ENCODE peak calls at places on chromosomes 4 and X, in six cellular contexts. R, K, Y, U, V and M are unnamed samples.

GRCh38 chr4:185559913-185560281 is 24.6 kb upstream of the PDLIM3 start:
- DNase-seq in R (no peak), K (peak; percentile 74), Y (peak; percentile 87), U (peak; percentile 19), V (peak; percentile 87), M (peak; percentile 20)

GRCh38 chrX:45781901-45782553 is 581.4 kb upstream of the DIPK2B start:
- DNase-seq in R (no peak), K (peak; percentile 73), Y (peak; percentile 70), U (no peak), V (no peak), M (no peak)

GRCh38 chr4:73251384-73251783 is 7.2 kb downstream of the ANKRD17 start:
- DNase-seq in R (no peak), K (no peak), Y (no peak), U (no peak), V (no peak), M (no peak)

GRCh38 chr4:147060171-147060931 is 114.7 kb upstream of the TTC29 start:
- DNase-seq in R (no peak), K (peak; percentile 92), Y (peak; percentile 94), U (no peak), V (no peak), M (no peak)

GRCh38 chrX:71163010-71163409 is 18.4 kb downstream of the NLGN3 start:
- DNase-seq in R (no peak), K (no peak), Y (no peak), U (no peak), V (peak; percentile 68), M (no peak)

GRCh38 chr4:1787411-1788077 is 5.5 kb upstream of the FGFR3 start:
- DNase-seq in R (no peak), K (no peak), Y (no peak), U (no peak), V (no peak), M (no peak)

GRCh38 chr4:171785392-171785791 is 27.8 kb upstream of the GALNTL6 start:
- DNase-seq in R (no peak), K (no peak), Y (no peak), U (no peak), V (no peak), M (no peak)

GRCh38 chrX:153688071-153688470 is 345 bp downstream of the SLC6A8 start:
- DNase-seq in R (peak; percentile 4), K (no peak), Y (no peak), U (no peak), V (no peak), M (no peak)

GRCh38 chr4:115763051-115763450 is 649.6 kb upstream of the NDST4 start:
- DNase-seq in R (no peak), K (no peak), Y (no peak), U (no peak), V (no peak), M (no peak)

GRCh38 chrX:129678176-129678880 is 23.6 kb upstream of the APLN start:
- DNase-seq in R (peak; percentile 66), K (no peak), Y (peak; percentile 26), U (peak; percentile 47), V (no peak), M (no peak)

GRCh38 chrX:24186986-24187385 is 37.5 kb downstream of the ZFX start:
- DNase-seq in R (no peak), K (no peak), Y (no peak), U (no peak), V (no peak), M (no peak)

GRCh38 chr4:118398226-118399090 is 45.7 kb upstream of the PRSS12 start:
- DNase-seq in R (no peak), K (no peak), Y (no peak), U (no peak), V (no peak), M (no peak)

GRCh38 chr4:188417181-188417580 is 277.9 kb downstream of the TRIML1 start:
- DNase-seq in R (no peak), K (no peak), Y (no peak), U (no peak), V (peak; percentile 64), M (no peak)

GRCh38 chr4:31052519-31052918 is 332.4 kb downstream of the PCDH7 start:
- DNase-seq in R (no peak), K (no peak), Y (no peak), U (no peak), V (no peak), M (no peak)

GRCh38 chrX:71671043-71671829 is 3.9 kb downstream of the LOC101059915 start:
- DNase-seq in R (peak; percentile 45), K (no peak), Y (no peak), U (no peak), V (no peak), M (no peak)

GRCh38 chrX:45771114-45771513 is 570.4 kb upstream of the DIPK2B start:
- DNase-seq in R (no peak), K (peak; percentile 91), Y (peak; percentile 95), U (peak; percentile 60), V (no peak), M (peak; percentile 92)

GRCh38 chr4:141548791-141549190 is 87.6 kb upstream of the IL15 start:
- DNase-seq in R (no peak), K (no peak), Y (peak; percentile 33), U (no peak), V (no peak), M (no peak)

GRCh38 chrX:19174401-19175025 is 52.2 kb upstream of the ADGRG2 start:
- DNase-seq in R (no peak), K (peak; percentile 52), Y (peak; percentile 60), U (peak; percentile 14), V (no peak), M (no peak)

DNA sequence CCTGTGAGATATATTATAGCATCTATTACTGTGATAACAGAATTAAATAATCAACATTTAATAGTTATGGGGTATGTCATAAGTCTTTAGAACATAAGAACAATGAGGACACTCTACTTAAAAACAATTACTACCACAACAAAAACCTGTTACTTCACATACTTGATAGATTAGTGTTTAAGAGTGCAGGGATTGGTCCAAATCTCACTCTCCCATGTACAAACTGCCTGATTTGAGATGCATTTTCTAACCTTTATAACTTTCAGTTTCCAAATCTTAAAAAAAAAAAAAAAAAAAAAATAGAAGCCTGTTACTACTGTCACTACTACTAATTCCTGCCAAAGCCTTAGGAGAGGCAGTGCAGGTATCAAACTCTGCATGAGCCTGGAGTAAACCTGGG is 5.6 kb downstream of the PCDH18 start:
- DNase-seq in R (no peak), K (no peak), Y (no peak), U (no peak), V (no peak), M (no peak)
- H3K4me3 ChIP-seq in R (no peak overlapping the region), K (no peak overlapping the region), Y (peak overlapping the region; percentile 87), U (no peak overlapping the region), V (no peak overlapping the region), M (peak overlapping the region; percentile 79)

DNA sequence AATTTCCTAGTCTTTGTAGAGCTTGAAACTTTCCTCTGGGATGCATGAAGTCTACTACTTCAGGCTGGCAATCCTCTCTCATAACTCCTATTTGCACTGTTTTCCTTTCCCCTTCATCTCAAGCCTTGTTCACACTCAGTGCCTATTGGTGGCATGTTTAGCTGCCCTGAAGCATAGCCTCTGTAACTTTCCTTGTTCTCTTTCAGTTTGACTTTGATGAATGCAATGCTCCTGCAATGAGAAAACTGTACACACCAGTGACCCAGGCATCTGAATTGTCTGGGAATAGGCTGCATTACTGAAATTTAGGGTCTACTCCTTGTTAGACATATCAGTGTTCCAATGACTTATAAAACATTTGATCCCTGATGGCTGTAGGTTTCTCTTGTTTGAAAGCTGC is 81.7 kb downstream of the ANK2 start:
- DNase-seq in R (no peak), K (no peak), Y (no peak), U (no peak), V (no peak), M (no peak)
- H3K4me3 ChIP-seq in R (no peak overlapping the region), K (no peak overlapping the region), Y (no peak overlapping the region), U (no peak overlapping the region), V (no peak overlapping the region), M (no peak overlapping the region)

GRCh38 chr4:170089743-170090666 is at the start of gene AADAT:
- DNase-seq in R (no peak), K (peak; percentile 71), Y (peak; percentile 73), U (peak; percentile 75), V (peak; percentile 96), M (peak; percentile 33)

GRCh38 chr4:170088686-170089085 is 1.1 kb downstream of the AADAT start:
- DNase-seq in R (no peak), K (no peak), Y (no peak), U (peak; percentile 3), V (no peak), M (no peak)

GRCh38 chr4:170090667-170091052 is 904 bp upstream of the AADAT start:
- DNase-seq in R (no peak), K (no peak), Y (peak; percentile 53), U (no peak), V (no peak), M (no peak)

GRCh38 chr4:170091069-170091696 is 1.4 kb upstream of the AADAT start:
- DNase-seq in R (no peak), K (no peak), Y (no peak), U (no peak), V (peak; percentile 79), M (no peak)

DNA sequence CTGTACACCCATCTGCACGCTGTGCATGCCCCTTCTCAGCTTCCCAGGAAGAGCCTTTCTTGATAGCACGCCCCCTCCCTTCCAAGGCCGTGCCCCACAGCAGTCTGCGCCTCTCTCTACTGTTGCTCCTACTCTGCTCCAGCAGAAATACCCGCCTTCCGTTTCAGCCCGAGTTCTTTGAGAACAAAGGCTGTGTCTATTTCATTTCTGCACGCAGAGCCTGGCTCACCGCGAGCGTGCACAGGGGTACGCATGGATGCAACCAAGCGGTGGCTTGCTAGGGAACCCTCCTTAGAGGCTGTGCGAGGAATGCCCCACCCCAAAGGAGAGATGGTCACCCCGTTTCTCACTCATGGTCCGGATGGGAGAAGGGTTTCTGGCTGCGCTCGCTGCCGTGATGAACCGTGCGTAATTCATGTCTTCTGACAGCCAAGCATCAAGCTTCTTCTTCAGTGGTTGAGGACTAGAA is 448 bp downstream of the AADAT start:
- DNase-seq in R (no peak), K (peak; percentile 57), Y (peak; percentile 61), U (peak; percentile 22), V (peak; percentile 79), M (no peak)
- H3K4me3 ChIP-seq in R (no peak overlapping the region), K (peak overlapping the region; percentile 67), Y (peak overlapping the region; percentile 28), U (peak overlapping the region; percentile 9), V (peak overlapping the region; percentile 99), M (peak overlapping the region; percentile 87)

DNA sequence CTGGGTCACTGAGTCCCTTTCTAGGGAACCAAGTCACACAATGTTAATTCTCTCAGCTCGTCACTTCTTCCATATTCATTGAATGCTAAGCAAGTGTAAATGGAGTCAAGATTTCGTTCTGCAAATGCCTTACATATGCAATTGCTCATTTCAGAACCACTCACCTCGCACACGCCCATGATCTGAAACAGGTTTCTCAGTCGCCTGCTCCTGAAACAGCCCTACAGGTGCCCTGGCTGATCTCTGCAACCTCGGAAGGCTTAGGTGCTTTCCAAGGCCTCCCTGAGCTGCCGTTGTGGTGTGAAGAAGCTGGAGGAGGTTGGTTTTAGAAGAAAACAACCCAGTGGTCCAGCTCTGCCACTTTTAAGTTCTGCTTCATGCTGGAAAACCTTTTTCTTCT is 100.8 kb upstream of the MSX1 start:
- DNase-seq in R (no peak), K (no peak), Y (no peak), U (no peak), V (no peak), M (no peak)
- H3K4me3 ChIP-seq in R (no peak overlapping the region), K (no peak overlapping the region), Y (no peak overlapping the region), U (no peak overlapping the region), V (no peak overlapping the region), M (no peak overlapping the region)

GRCh38 chrX:40933132-40934078 is 151.8 kb upstream of the USP9X start:
- DNase-seq in R (peak; percentile 54), K (peak; percentile 61), Y (peak; percentile 72), U (peak; percentile 36), V (no peak), M (no peak)
- H3K4me3 ChIP-seq in R (no peak overlapping the region), K (peak overlapping the region; percentile 0), Y (peak overlapping the region; percentile 23), U (no peak overlapping the region), V (no peak overlapping the region), M (peak overlapping the region; percentile 20)

GRCh38 chr4:8157496-8157895 is 1.1 kb downstream of the ABLIM2 start:
- DNase-seq in R (no peak), K (no peak), Y (no peak), U (peak; percentile 28), V (no peak), M (no peak)
- H3K4me3 ChIP-seq in R (no peak overlapping the region), K (no peak overlapping the region), Y (no peak overlapping the region), U (no peak overlapping the region), V (no peak overlapping the region), M (no peak overlapping the region)